ENCODE peak calls at places on chromosomes 1 and 21, in six cellular contexts. K, G, H, N, V and Q are unnamed samples.

GRCh38 chr1:55554611-55555010 is 339.4 kb upstream of the USP24 start:
- DNase-seq in K (no peak), G (no peak), H (no peak), N (no peak), V (no peak), Q (no peak)

GRCh38 chr1:94329986-94330385 is 88.2 kb upstream of the ABCD3 start:
- DNase-seq in K (no peak), G (no peak), H (no peak), N (no peak), V (peak; percentile 39), Q (no peak)

GRCh38 chr1:61742620-61743431 is 546 bp downstream of the PATJ start:
- DNase-seq in K (peak; percentile 52), G (peak; percentile 19), H (no peak), N (no peak), V (peak; percentile 35), Q (peak; percentile 32)

GRCh38 chr1:61639218-61639617 is 85.7 kb downstream of the TM2D1 start:
- DNase-seq in K (no peak), G (peak; percentile 7), H (no peak), N (no peak), V (no peak), Q (no peak)

GRCh38 chr1:244352156-244352830 is 99.4 kb downstream of the ADSS2 start:
- DNase-seq in K (no peak), G (no peak), H (no peak), N (no peak), V (no peak), Q (no peak)

GRCh38 chr1:209542585-209542984 is 40.9 kb upstream of the CAMK1G start:
- DNase-seq in K (no peak), G (no peak), H (no peak), N (no peak), V (no peak), Q (no peak)

GRCh38 chr1:230739564-230739963 is 7.6 kb upstream of the CAPN9 start:
- DNase-seq in K (no peak), G (no peak), H (no peak), N (no peak), V (no peak), Q (no peak)

GRCh38 chr1:50348449-50349241 is 74.6 kb downstream of the DMRTA2 start:
- DNase-seq in K (peak; percentile 63), G (peak; percentile 69), H (peak; percentile 78), N (no peak), V (peak; percentile 69), Q (peak; percentile 71)

GRCh38 chr1:39623053-39623452 is 16.4 kb downstream of the HEYL start:
- DNase-seq in K (no peak), G (no peak), H (no peak), N (no peak), V (no peak), Q (no peak)

GRCh38 chr1:83102630-83103071 is 896.3 kb downstream of the TTLL7 start:
- DNase-seq in K (no peak), G (no peak), H (no peak), N (no peak), V (no peak), Q (no peak)

GRCh38 chr1:156480411-156481192 is 20.0 kb downstream of the MEF2D start:
- DNase-seq in K (peak; percentile 91), G (peak; percentile 86), H (peak; percentile 74), N (no peak), V (peak; percentile 88), Q (peak; percentile 95)

GRCh38 chr21:27741736-27742135 is 774.8 kb upstream of the ADAMTS5 start:
- DNase-seq in K (no peak), G (no peak), H (no peak), N (no peak), V (no peak), Q (no peak)

GRCh38 chr1:11285883-11286734 is 13.1 kb downstream of the UBIAD1 start:
- DNase-seq in K (no peak), G (no peak), H (no peak), N (no peak), V (no peak), Q (no peak)

GRCh38 chr1:40450491-40451237 is 388 bp downstream of the ZFP69B start:
- DNase-seq in K (no peak), G (peak; percentile 13), H (peak; percentile 71), N (no peak), V (peak; percentile 52), Q (no peak)

GRCh38 chr1:223479718-223480425 is 86.7 kb downstream of the CCDC185 start:
- DNase-seq in K (no peak), G (no peak), H (no peak), N (no peak), V (peak; percentile 56), Q (no peak)

GRCh38 chr1:48236716-48237470 is 14.4 kb downstream of the SLC5A9 start:
- DNase-seq in K (no peak), G (no peak), H (peak; percentile 45), N (no peak), V (no peak), Q (no peak)

GRCh38 chr1:203537806-203538464 is 44.0 kb downstream of the OPTC start:
- DNase-seq in K (no peak), G (no peak), H (no peak), N (no peak), V (no peak), Q (no peak)

GRCh38 chr1:23202263-23202749 is 15.0 kb downstream of the HTR1D start:
- DNase-seq in K (no peak), G (no peak), H (no peak), N (no peak), V (no peak), Q (no peak)

GRCh38 chr1:5140962-5141361 is 486.6 kb downstream of the AJAP1 start:
- DNase-seq in K (no peak), G (no peak), H (no peak), N (no peak), V (no peak), Q (no peak)

GRCh38 chr1:77370588-77371306 is 88.9 kb downstream of the AK5 start:
- DNase-seq in K (no peak), G (no peak), H (no peak), N (no peak), V (no peak), Q (no peak)

GRCh38 chr1:200780545-200781444 is 42.1 kb downstream of the CAMSAP2 start:
- DNase-seq in K (no peak), G (no peak), H (no peak), N (no peak), V (no peak), Q (no peak)

GRCh38 chr21:33350676-33351075 is 25.9 kb downstream of the IFNAR1 start:
- DNase-seq in K (no peak), G (no peak), H (no peak), N (no peak), V (no peak), Q (no peak)

GRCh38 chr1:89332461-89332860 is 31.4 kb upstream of the GBP6 start:
- DNase-seq in K (no peak), G (no peak), H (no peak), N (no peak), V (no peak), Q (no peak)

DNA sequence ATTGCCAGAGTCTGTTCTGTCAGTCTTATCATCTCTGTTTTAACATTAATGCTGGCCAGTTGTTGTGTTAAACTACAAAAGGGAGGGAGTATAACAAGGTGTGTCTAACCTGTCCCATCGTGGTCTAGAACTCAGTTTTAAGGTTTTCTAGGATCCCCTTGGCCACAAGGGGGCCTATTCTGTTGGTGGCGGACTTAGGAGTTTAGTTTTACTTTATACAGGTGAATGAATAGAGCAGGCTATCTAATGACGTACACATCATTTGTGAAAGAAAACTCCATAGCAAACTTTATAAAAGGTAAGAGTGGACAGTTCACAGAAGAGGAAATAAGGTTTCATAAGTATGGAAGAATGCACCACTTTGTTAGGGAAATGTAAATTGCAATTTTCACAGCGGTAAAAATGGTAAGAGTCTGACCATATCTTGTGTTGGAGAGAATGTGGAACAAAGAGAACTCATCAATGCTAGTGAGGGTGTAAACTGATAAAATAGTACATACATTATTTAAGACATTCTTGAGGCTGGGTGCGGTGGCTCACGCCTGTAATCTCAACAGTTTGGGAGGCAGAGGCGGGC is 2.5 kb upstream of the ATF6 start:
- DNase-seq in K (no peak), G (peak; percentile 28), H (peak; percentile 42), N (no peak), V (no peak), Q (no peak)
- TF ChIP-seq CTCF in K (peak; percentile 63), G (peak; percentile 82), H (peak; percentile 57), N (no peak), V (peak; percentile 74), Q (peak; percentile 57)

DNA sequence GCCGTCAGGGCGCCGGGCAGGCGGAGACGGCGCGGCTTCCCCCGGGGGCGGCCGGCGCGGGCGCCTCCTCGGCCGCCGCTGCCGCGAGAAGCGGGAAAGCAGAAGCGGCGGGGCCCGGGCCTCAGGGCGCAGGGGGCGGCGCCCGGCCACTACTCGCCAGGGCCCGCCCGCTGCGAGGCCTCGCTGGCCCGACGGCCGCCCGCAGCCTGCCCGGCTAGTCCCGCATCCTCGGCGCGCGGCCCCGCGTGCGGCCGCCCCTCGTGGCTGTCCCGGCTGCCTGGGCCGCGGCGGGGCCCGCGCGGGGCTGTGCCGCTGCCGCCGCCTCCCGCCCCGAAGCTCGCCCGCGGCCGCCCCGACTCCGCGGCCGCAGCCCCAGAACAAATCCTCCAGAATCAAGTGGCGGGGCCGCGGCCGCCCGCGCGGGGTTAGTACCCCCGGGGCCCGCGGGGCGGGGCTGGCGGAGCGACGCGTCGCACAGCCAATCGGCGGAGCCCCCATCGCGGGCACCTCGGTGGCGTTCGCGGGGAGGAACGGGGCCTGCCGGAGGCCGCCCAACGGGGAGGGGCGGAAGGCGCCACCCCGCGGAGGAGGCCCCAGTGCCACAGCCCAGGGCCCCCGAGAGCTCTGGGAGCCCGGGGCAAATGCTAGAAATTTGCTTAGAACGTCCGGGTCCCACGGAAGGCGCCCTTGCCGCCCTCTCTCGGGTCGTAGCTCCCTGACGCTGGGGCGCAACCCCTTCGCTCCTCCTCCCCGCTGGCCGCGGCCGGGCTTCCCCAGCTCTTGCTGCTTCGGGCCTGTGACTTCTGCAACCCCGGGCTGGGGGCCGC is at the start of gene RUNX3:
- DNase-seq in K (peak; percentile 74), G (no peak), H (peak; percentile 77), N (no peak), V (peak; percentile 84), Q (peak; percentile 87)
- TF ChIP-seq CTCF in K (no peak), G (no peak), H (no peak), N (no peak), V (no peak), Q (no peak)

DNA sequence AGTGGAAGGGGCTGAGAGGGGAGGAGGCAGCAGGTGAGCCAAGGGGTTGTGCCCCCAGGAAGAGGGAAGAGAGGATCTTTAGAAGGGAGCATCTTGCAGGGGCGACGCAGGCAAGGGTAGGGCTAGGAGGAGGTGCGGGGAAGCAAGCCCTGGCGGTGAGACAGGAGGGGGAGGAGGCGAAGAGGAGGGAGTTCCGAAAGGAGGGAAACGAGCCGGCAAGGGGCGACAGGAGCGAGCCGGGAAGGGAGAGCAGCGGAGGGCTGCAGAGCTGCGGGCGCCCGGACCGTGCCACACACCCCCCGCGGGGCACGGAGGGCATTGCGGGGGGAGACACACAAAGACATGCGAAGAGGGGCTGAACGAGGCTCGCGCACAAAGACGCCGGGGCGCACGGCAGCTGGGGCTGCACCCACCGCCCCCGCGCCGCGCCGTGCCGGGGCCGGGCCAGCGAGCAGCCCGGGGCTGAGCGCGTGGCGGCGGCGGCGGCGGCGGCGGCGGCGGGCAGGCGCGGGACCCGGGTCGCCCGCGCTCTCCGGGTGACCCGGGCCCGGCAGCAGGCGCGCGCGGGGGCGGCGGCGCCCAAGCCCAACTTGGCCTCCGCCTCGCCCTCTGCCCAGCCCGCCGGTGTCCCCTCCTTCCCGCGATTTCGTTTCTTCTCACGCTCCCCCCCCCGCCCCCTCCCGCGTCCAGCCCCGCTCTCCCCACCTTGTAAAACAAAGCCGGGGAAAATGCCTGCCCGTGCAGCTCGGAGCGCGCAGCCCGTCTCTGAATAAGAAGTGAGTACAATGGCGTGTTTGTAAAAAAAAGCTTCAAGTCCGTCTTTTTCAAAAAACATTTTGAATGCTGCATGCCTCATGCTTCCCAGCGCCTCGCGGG is at the start of gene KCNK2:
- DNase-seq in K (peak; percentile 67), G (peak; percentile 10), H (no peak), N (no peak), V (peak; percentile 63), Q (peak; percentile 43)
- TF ChIP-seq CTCF in K (no peak), G (no peak), H (no peak), N (no peak), V (no peak), Q (no peak)

GRCh38 chr21:31005019-31005418 is 33.3 kb downstream of the KRTAP19-8 start:
- DNase-seq in K (no peak), G (no peak), H (no peak), N (no peak), V (no peak), Q (no peak)
- TF ChIP-seq CTCF in K (no peak), G (no peak), H (no peak), N (no peak), V (no peak), Q (no peak)